ENCODE peak calls at places on chromosome 16, in nine cellular contexts. One of them, this sample, is unnamed.

GRCh38 chr16:2799852-2800226 is 1.6 kb downstream of the PRSS41 start:
- DNase-seq in adrenal gland: no peak
- DNase-seq in A549: peak; percentile 48
- DNase-seq in aorta: no peak
- DNase-seq in heart right ventricle: no peak
- DNase-seq in SK-N-SH: no peak
- DNase-seq in prostate gland: peak; percentile 63
- DNase-seq in PC-3: peak; percentile 75
- DNase-seq in heart left ventricle: no peak
- DNase-seq in this sample: no peak

GRCh38 chr16:9077001-9077809 is 14.2 kb upstream of the HAPSTR1 start:
- DNase-seq in A549: peak; percentile 79
- DNase-seq in heart right ventricle: no peak
- DNase-seq in aorta: no peak
- DNase-seq in PC-3: peak; percentile 64
- DNase-seq in heart left ventricle: no peak
- DNase-seq in adrenal gland: peak; percentile 41
- DNase-seq in SK-N-SH: peak; percentile 37
- DNase-seq in prostate gland: no peak
- DNase-seq in this sample: no peak

GRCh38 chr16:1678500-1679098 is 520 bp downstream of the JPT2 start:
- DNase-seq in PC-3: peak; percentile 48
- DNase-seq in A549: peak; percentile 76
- DNase-seq in heart left ventricle: peak; percentile 72
- DNase-seq in heart right ventricle: peak; percentile 29
- DNase-seq in adrenal gland: peak; percentile 64
- DNase-seq in prostate gland: peak; percentile 65
- DNase-seq in aorta: peak; percentile 84
- DNase-seq in SK-N-SH: no peak
- DNase-seq in this sample: peak; percentile 49

GRCh38 chr16:83826146-83826913 is 18.6 kb downstream of the HSBP1 start:
- DNase-seq in PC-3: peak; percentile 84
- DNase-seq in heart left ventricle: peak; percentile 89
- DNase-seq in adrenal gland: peak; percentile 85
- DNase-seq in SK-N-SH: peak; percentile 86
- DNase-seq in A549: peak; percentile 72
- DNase-seq in prostate gland: peak; percentile 89
- DNase-seq in heart right ventricle: peak; percentile 86
- DNase-seq in aorta: peak; percentile 95
- DNase-seq in this sample: peak; percentile 63

GRCh38 chr16:8961811-8962390 is 1.8 kb downstream of the USP7 start:
- DNase-seq in heart left ventricle: no peak
- DNase-seq in A549: no peak
- DNase-seq in heart right ventricle: no peak
- DNase-seq in prostate gland: no peak
- DNase-seq in aorta: peak; percentile 39
- DNase-seq in SK-N-SH: no peak
- DNase-seq in PC-3: peak; percentile 11
- DNase-seq in adrenal gland: no peak
- DNase-seq in this sample: no peak

GRCh38 chr16:58584831-58585505 is 44.7 kb downstream of the CNOT1 start:
- DNase-seq in adrenal gland: no peak
- DNase-seq in A549: no peak
- DNase-seq in PC-3: no peak
- DNase-seq in aorta: no peak
- DNase-seq in heart left ventricle: no peak
- DNase-seq in SK-N-SH: no peak
- DNase-seq in prostate gland: no peak
- DNase-seq in heart right ventricle: no peak
- DNase-seq in this sample: no peak

GRCh38 chr16:70789231-70789926 is 11.6 kb downstream of the VAC14 start:
- DNase-seq in adrenal gland: no peak
- DNase-seq in PC-3: no peak
- DNase-seq in aorta: no peak
- DNase-seq in heart right ventricle: peak; percentile 43
- DNase-seq in SK-N-SH: peak; percentile 36
- DNase-seq in heart left ventricle: no peak
- DNase-seq in prostate gland: no peak
- DNase-seq in A549: peak; percentile 79
- DNase-seq in this sample: peak; percentile 62

GRCh38 chr16:48497129-48497528 is 111.9 kb upstream of the SIAH1 start:
- DNase-seq in prostate gland: no peak
- DNase-seq in heart right ventricle: no peak
- DNase-seq in heart left ventricle: no peak
- DNase-seq in SK-N-SH: no peak
- DNase-seq in PC-3: no peak
- DNase-seq in A549: no peak
- DNase-seq in aorta: peak; percentile 14
- DNase-seq in adrenal gland: no peak
- DNase-seq in this sample: no peak

GRCh38 chr16:87575027-87575804 is 27.1 kb upstream of the JPH3 start:
- DNase-seq in PC-3: no peak
- DNase-seq in heart right ventricle: no peak
- DNase-seq in heart left ventricle: no peak
- DNase-seq in prostate gland: no peak
- DNase-seq in SK-N-SH: no peak
- DNase-seq in A549: peak; percentile 31
- DNase-seq in aorta: no peak
- DNase-seq in adrenal gland: no peak
- DNase-seq in this sample: no peak

GRCh38 chr16:9003322-9003721 is 39.6 kb upstream of the USP7 start:
- DNase-seq in SK-N-SH: no peak
- DNase-seq in aorta: no peak
- DNase-seq in heart right ventricle: no peak
- DNase-seq in A549: no peak
- DNase-seq in prostate gland: peak; percentile 78
- DNase-seq in PC-3: no peak
- DNase-seq in adrenal gland: no peak
- DNase-seq in heart left ventricle: peak; percentile 13
- DNase-seq in this sample: no peak

GRCh38 chr16:997440-998051 is 16.0 kb downstream of the SOX8 start:
- DNase-seq in heart right ventricle: peak; percentile 38
- DNase-seq in PC-3: peak; percentile 57
- DNase-seq in SK-N-SH: no peak
- DNase-seq in adrenal gland: peak; percentile 62
- DNase-seq in prostate gland: peak; percentile 46
- DNase-seq in A549: peak; percentile 49
- DNase-seq in aorta: no peak
- DNase-seq in heart left ventricle: no peak
- DNase-seq in this sample: peak; percentile 84

GRCh38 chr16:5108505-5109158 is 11.0 kb upstream of the EEF2KMT start:
- DNase-seq in PC-3: no peak
- DNase-seq in adrenal gland: no peak
- DNase-seq in heart right ventricle: peak; percentile 61
- DNase-seq in heart left ventricle: no peak
- DNase-seq in prostate gland: no peak
- DNase-seq in SK-N-SH: no peak
- DNase-seq in A549: no peak
- DNase-seq in aorta: no peak
- DNase-seq in this sample: no peak

GRCh38 chr16:85211247-85211910 is 99.1 kb upstream of the CIBAR2 start:
- DNase-seq in heart right ventricle: peak; percentile 15
- DNase-seq in prostate gland: no peak
- DNase-seq in A549: no peak
- DNase-seq in aorta: peak; percentile 77
- DNase-seq in SK-N-SH: no peak
- DNase-seq in heart left ventricle: no peak
- DNase-seq in PC-3: no peak
- DNase-seq in adrenal gland: no peak
- DNase-seq in this sample: no peak

GRCh38 chr16:35364263-35364662 is 1904.9 kb downstream of the TP53TG3F start:
- DNase-seq in prostate gland: no peak
- DNase-seq in adrenal gland: no peak
- DNase-seq in aorta: no peak
- DNase-seq in heart right ventricle: no peak
- DNase-seq in A549: no peak
- DNase-seq in PC-3: no peak
- DNase-seq in heart left ventricle: no peak
- DNase-seq in SK-N-SH: no peak
- DNase-seq in this sample: no peak

GRCh38 chr16:35365675-35366074 is 1906.3 kb downstream of the TP53TG3F start:
- DNase-seq in heart left ventricle: no peak
- DNase-seq in PC-3: no peak
- DNase-seq in prostate gland: no peak
- DNase-seq in aorta: no peak
- DNase-seq in A549: no peak
- DNase-seq in adrenal gland: no peak
- DNase-seq in heart right ventricle: no peak
- DNase-seq in SK-N-SH: no peak
- DNase-seq in this sample: no peak

DNA sequence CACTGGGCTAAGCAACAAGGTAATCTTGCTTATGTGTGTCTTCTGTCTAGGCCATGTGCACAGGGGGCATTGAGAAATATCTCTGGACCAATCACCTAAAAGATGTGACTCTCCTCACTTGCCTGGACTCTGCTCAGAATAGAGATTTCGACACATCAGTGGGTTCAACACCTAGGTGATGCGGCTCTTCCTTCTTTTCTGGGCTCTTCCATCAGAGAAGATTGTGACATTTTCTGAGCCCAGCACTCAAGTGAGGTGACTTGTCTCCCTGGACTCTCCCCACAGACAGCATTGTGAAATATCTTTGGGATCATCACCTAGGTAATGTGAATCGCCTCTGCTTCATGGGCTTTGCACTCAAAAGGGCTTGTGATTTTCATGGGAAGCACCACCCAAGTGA is 1904.1 kb downstream of the TP53TG3F start:
- DNase-seq in adrenal gland: no peak
- DNase-seq in heart right ventricle: no peak
- DNase-seq in heart left ventricle: no peak
- DNase-seq in prostate gland: no peak
- DNase-seq in A549: no peak
- DNase-seq in aorta: no peak
- DNase-seq in PC-3: no peak
- DNase-seq in SK-N-SH: no peak
- DNase-seq in this sample: no peak
- H3K9me3 ChIP-seq in adrenal gland: no peaks in the 10 kb centered on the region
- H3K9me3 ChIP-seq in heart right ventricle: no peaks in the 10 kb centered on the region
- H3K9me3 ChIP-seq in heart left ventricle: no peaks in the 10 kb centered on the region
- H3K9me3 ChIP-seq in prostate gland: no peaks in the 10 kb centered on the region
- H3K9me3 ChIP-seq in A549: no peaks in the 10 kb centered on the region
- H3K9me3 ChIP-seq in aorta: peaks cover 5% of the 10 kb centered on the region
- H3K9me3 ChIP-seq in PC-3: no peaks in the 10 kb centered on the region
- H3K9me3 ChIP-seq in SK-N-SH: no peaks in the 10 kb centered on the region
- H3K9me3 ChIP-seq in this sample: no peaks in the 10 kb centered on the region

GRCh38 chr16:56450275-56450889 is 750 bp downstream of the NUDT21 start:
- DNase-seq in SK-N-SH: peak; percentile 32
- DNase-seq in heart right ventricle: no peak
- DNase-seq in heart left ventricle: no peak
- DNase-seq in A549: peak; percentile 5
- DNase-seq in PC-3: no peak
- DNase-seq in adrenal gland: no peak
- DNase-seq in aorta: no peak
- DNase-seq in prostate gland: no peak
- DNase-seq in this sample: peak; percentile 26
- H3K27ac ChIP-seq in SK-N-SH: peak overlapping the region; percentile 91
- H3K27ac ChIP-seq in heart right ventricle: peak overlapping the region; percentile 73
- H3K27ac ChIP-seq in heart left ventricle: no peak overlapping the region
- H3K27ac ChIP-seq in A549: peak overlapping the region; percentile 93
- H3K27ac ChIP-seq in PC-3: peak overlapping the region; percentile 52
- H3K27ac ChIP-seq in adrenal gland: no peak overlapping the region
- H3K27ac ChIP-seq in aorta: no peak overlapping the region
- H3K27ac ChIP-seq in prostate gland: no peak overlapping the region
- H3K27ac ChIP-seq in this sample: peak overlapping the region; percentile 83

GRCh38 chr16:68091604-68092261 is 6.6 kb downstream of the NFATC3 start:
- DNase-seq in SK-N-SH: no peak
- DNase-seq in heart left ventricle: peak; percentile 5
- DNase-seq in A549: peak; percentile 49
- DNase-seq in aorta: no peak
- DNase-seq in heart right ventricle: no peak
- DNase-seq in prostate gland: peak; percentile 52
- DNase-seq in PC-3: peak; percentile 21
- DNase-seq in adrenal gland: no peak
- DNase-seq in this sample: peak; percentile 57

GRCh38 chr16:68094614-68094934 is 9.4 kb downstream of the NFATC3 start:
- DNase-seq in aorta: no peak
- DNase-seq in prostate gland: no peak
- DNase-seq in PC-3: no peak
- DNase-seq in heart right ventricle: no peak
- DNase-seq in adrenal gland: no peak
- DNase-seq in heart left ventricle: no peak
- DNase-seq in A549: no peak
- DNase-seq in SK-N-SH: no peak
- DNase-seq in this sample: no peak

GRCh38 chr16:68096491-68096890 is 11.3 kb downstream of the NFATC3 start:
- DNase-seq in SK-N-SH: no peak
- DNase-seq in PC-3: no peak
- DNase-seq in heart left ventricle: no peak
- DNase-seq in prostate gland: no peak
- DNase-seq in adrenal gland: no peak
- DNase-seq in A549: no peak
- DNase-seq in aorta: no peak
- DNase-seq in heart right ventricle: no peak
- DNase-seq in this sample: no peak

GRCh38 chr16:68097088-68097487 is 11.9 kb downstream of the NFATC3 start:
- DNase-seq in heart left ventricle: no peak
- DNase-seq in SK-N-SH: no peak
- DNase-seq in PC-3: no peak
- DNase-seq in heart right ventricle: no peak
- DNase-seq in aorta: no peak
- DNase-seq in adrenal gland: no peak
- DNase-seq in prostate gland: no peak
- DNase-seq in A549: no peak
- DNase-seq in this sample: no peak

DNA sequence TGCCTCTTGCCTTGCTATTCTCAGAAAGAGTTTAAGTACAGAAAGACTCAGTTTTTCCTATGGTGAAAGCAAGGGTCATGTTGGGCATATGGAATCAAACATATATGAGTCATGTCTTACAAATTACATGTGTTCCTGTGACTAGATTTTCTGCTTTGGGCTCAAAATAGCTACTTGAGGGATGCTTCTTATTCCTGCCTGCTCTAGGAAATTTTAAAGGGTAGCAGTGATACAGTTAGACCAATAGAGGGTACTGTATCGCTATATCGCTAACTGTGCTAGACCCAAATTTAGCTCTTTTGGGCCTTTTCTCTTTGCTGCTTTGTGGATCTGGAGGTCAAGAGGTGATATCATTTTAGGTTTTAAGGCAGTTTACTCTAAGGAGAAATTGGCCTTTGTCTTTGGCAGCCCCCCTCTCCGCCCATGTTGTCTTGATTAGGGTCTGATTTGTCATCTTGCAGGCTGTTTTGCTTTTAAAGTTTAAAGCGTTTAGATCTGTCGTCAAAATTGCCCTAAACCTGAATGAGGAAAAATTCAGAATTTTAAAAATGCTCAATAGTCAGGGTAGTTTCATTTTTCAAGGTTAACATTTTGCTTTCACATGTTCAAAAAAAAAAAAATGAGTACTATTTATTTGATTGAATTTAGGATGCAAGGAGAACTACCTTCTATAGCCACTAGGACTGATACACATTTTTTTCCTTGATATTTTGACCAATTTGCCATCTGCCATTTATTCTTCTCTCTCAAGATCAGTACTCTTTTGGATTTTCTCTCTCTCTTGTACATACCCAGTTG is 8.8 kb downstream of the NFATC3 start:
- DNase-seq in A549: peak; percentile 34
- DNase-seq in SK-N-SH: no peak
- DNase-seq in aorta: no peak
- DNase-seq in PC-3: peak; percentile 32
- DNase-seq in heart right ventricle: no peak
- DNase-seq in prostate gland: no peak
- DNase-seq in adrenal gland: no peak
- DNase-seq in heart left ventricle: no peak
- DNase-seq in this sample: no peak
- H3K4me1 ChIP-seq in A549: peaks cover 46% of the 10 kb centered on the region
- H3K4me1 ChIP-seq in SK-N-SH: peaks cover 8% of the 10 kb centered on the region
- H3K4me1 ChIP-seq in aorta: peaks cover 1% of the 10 kb centered on the region
- H3K4me1 ChIP-seq in PC-3: no peaks in the 10 kb centered on the region
- H3K4me1 ChIP-seq in heart right ventricle: peaks cover 76% of the 10 kb centered on the region
- H3K4me1 ChIP-seq in prostate gland: no peaks in the 10 kb centered on the region
- H3K4me1 ChIP-seq in adrenal gland: peaks cover 58% of the 10 kb centered on the region
- H3K4me1 ChIP-seq in heart left ventricle: peaks cover 67% of the 10 kb centered on the region
- H3K4me1 ChIP-seq in this sample: peaks cover 7% of the 10 kb centered on the region

GRCh38 chr16:35239561-35239960 is 1780.1 kb downstream of the TP53TG3F start:
- DNase-seq in heart right ventricle: no peak
- DNase-seq in prostate gland: no peak
- DNase-seq in SK-N-SH: no peak
- DNase-seq in aorta: no peak
- DNase-seq in adrenal gland: no peak
- DNase-seq in PC-3: no peak
- DNase-seq in A549: no peak
- DNase-seq in heart left ventricle: no peak
- DNase-seq in this sample: no peak
- H3K9me3 ChIP-seq in heart right ventricle: no peaks in the 10 kb centered on the region
- H3K9me3 ChIP-seq in prostate gland: no peaks in the 10 kb centered on the region
- H3K9me3 ChIP-seq in SK-N-SH: no peaks in the 10 kb centered on the region
- H3K9me3 ChIP-seq in aorta: peaks cover 2% of the 10 kb centered on the region
- H3K9me3 ChIP-seq in adrenal gland: no peaks in the 10 kb centered on the region
- H3K9me3 ChIP-seq in PC-3: no peaks in the 10 kb centered on the region
- H3K9me3 ChIP-seq in A549: no peaks in the 10 kb centered on the region
- H3K9me3 ChIP-seq in heart left ventricle: no peaks in the 10 kb centered on the region
- H3K9me3 ChIP-seq in this sample: no peaks in the 10 kb centered on the region